ENCODE peak calls at places on chromosomes 13 and 19, in eight cellular contexts. R, A, V, Q, W, F, D and C are unnamed samples.

GRCh38 chr19:4914736-4915501 is 5.6 kb downstream of the UHRF1 start:
- DNase-seq in W (peak), F (no peak), A (peak), V (peak), R (peak), D (no peak), Q (peak), C (peak)

GRCh38 chr13:96684472-96684871 is 309.8 kb downstream of the OXGR1 start:
- DNase-seq in Q (no peak), D (no peak), F (no peak), R (no peak), A (no peak), W (no peak), V (no peak), C (no peak)

GRCh38 chr13:67341406-67341805 is 111.3 kb upstream of the PCDH9 start:
- DNase-seq in F (no peak), A (no peak), V (no peak), Q (no peak), R (no peak), W (no peak), D (no peak), C (no peak)

GRCh38 chr13:76791290-76791664 is 94.9 kb downstream of the KCTD12 start:
- DNase-seq in R (no peak), Q (peak), A (no peak), W (no peak), F (no peak), D (no peak), V (no peak), C (no peak)

GRCh38 chr19:28289294-28290063 is 923.5 kb downstream of the UQCRFS1 start:
- DNase-seq in W (peak), Q (peak), D (no peak), R (no peak), A (no peak), V (no peak), F (no peak), C (no peak)

GRCh38 chr19:4523306-4524110 is 5.2 kb upstream of the PLIN4 start:
- DNase-seq in D (no peak), A (peak), W (peak), R (peak), V (no peak), F (no peak), Q (peak), C (peak)

GRCh38 chr19:42942187-42942789 is 5.3 kb upstream of the PSG7 start:
- DNase-seq in A (peak), Q (no peak), F (no peak), W (peak), R (no peak), D (no peak), V (no peak), C (peak)

GRCh38 chr13:102651892-102652291 is 43.0 kb downstream of the METTL21C start:
- DNase-seq in Q (peak), R (no peak), F (no peak), W (no peak), D (no peak), A (peak), V (no peak), C (no peak)

GRCh38 chr19:49142866-49143335 is 12.3 kb downstream of the HRC start:
- DNase-seq in F (peak), W (peak), A (no peak), R (peak), Q (peak), V (peak), D (peak), C (no peak)

GRCh38 chr13:113083402-113084061 is 22.1 kb upstream of the F7 start:
- DNase-seq in Q (peak), F (no peak), A (no peak), R (no peak), W (peak), D (peak), V (no peak), C (peak)

GRCh38 chr19:5048727-5049553 is 80.0 kb downstream of the KDM4B start:
- DNase-seq in D (no peak), W (peak), R (no peak), A (no peak), Q (peak), V (no peak), F (no peak), C (no peak)